ENCODE peak calls at places on chromosomes 4 and X, in eight cellular contexts. P, B, L, V, D, F, C and Z are unnamed samples.
A peak's percentile ranks its signal among the peaks of the same experiment; 100 is the strongest.

GRCh38 chrX:69365755-69366154 is 138.4 kb upstream of the NALF2 start:
- DNase-seq in F (no peak), C (no peak), V (no peak), P (no peak), D (no peak), B (no peak), L (no peak), Z (no peak)

GRCh38 chr4:87896020-87896621 is 63.4 kb downstream of the MEPE start:
- DNase-seq in L (peak; percentile 88), F (peak; percentile 85), P (no peak), V (no peak), D (no peak), B (peak; percentile 42), C (peak; percentile 88), Z (no peak)

GRCh38 chrX:155886409-155886808 is 5.3 kb downstream of the VAMP7 start:
- DNase-seq in B (no peak), P (no peak), C (no peak), D (no peak), F (no peak), L (no peak), V (no peak), Z (no peak)

GRCh38 chrX:71998836-71999509 is 88.3 kb downstream of the NHSL2 start:
- DNase-seq in F (no peak), B (peak; percentile 70), D (peak; percentile 11), L (peak; percentile 31), C (peak; percentile 39), P (no peak), V (peak; percentile 19), Z (peak; percentile 30)

GRCh38 chr4:1048781-1049590 is 37.6 kb downstream of the FGFRL1 start:
- DNase-seq in C (peak; percentile 68), L (no peak), P (peak; percentile 9), V (no peak), D (no peak), B (no peak), F (no peak), Z (no peak)

GRCh38 chr4:99642725-99643489 is 14.7 kb downstream of the C4orf54 start:
- DNase-seq in V (peak; percentile 79), C (no peak), B (peak; percentile 14), L (peak; percentile 6), F (no peak), P (peak; percentile 40), D (no peak), Z (no peak)

GRCh38 chr4:54187148-54187547 is 41.9 kb upstream of the PDGFRA start:
- DNase-seq in L (peak; percentile 51), V (peak; percentile 39), C (no peak), B (peak; percentile 7), D (no peak), F (no peak), P (no peak), Z (no peak)

GRCh38 chr4:119559044-119559647 is 69.5 kb downstream of the PDE5A start:
- DNase-seq in L (peak; percentile 78), C (peak; percentile 79), F (no peak), P (no peak), D (no peak), V (no peak), B (no peak), Z (peak; percentile 12)

GRCh38 chr4:76546282-76547166 is 111.5 kb downstream of the SHROOM3 start:
- DNase-seq in V (no peak), F (peak; percentile 77), D (no peak), B (no peak), L (peak; percentile 85), C (peak; percentile 90), P (peak; percentile 45), Z (no peak)

GRCh38 chr4:76216975-76217814 is 3.6 kb upstream of the SCARB2 start:
- DNase-seq in D (no peak), C (no peak), P (no peak), L (no peak), V (no peak), B (no peak), F (no peak), Z (no peak)

DNA sequence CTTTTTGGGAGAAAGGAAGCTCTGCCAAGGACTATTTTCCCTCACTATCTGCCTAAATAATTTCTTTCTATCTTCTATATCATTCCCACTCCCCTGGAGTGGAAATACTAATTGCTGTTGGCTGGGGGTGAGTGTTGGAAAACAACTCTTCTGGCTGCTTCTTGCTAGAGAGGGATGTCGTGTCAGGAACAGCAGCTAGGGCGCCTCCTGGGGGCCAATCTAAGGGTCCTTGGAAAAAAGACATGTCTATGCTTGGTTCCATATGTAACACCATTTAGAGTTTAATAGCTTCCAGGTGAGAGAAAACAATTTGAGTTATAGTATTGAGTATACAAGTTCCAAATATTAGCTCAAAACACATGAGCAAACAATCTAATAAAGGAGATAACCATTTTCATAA is 111.3 kb downstream of the MAGEE1 start:
- DNase-seq in P (no peak), L (no peak), D (no peak), F (no peak), C (no peak), V (no peak), B (no peak), Z (no peak)
- TF ChIP-seq CTCF in P (no peak), L (no peak), D (no peak), F (no peak), C (no peak), V (no peak), B (no peak), Z (no peak)

GRCh38 chr4:46937493-46937892 is 28.4 kb upstream of the COX7B2 start:
- DNase-seq in F (no peak), B (no peak), C (peak; percentile 38), D (no peak), P (no peak), L (peak; percentile 12), V (no peak), Z (peak; percentile 3)
- TF ChIP-seq CTCF in F (no peak), B (no peak), C (peak; percentile 35), D (peak; percentile 68), P (no peak), L (peak; percentile 26), V (peak; percentile 24), Z (no peak)

GRCh38 chrX:30863969-30864368 is 25.1 kb downstream of the TAB3 start:
- DNase-seq in P (no peak), B (no peak), V (peak; percentile 28), F (no peak), D (no peak), L (no peak), C (no peak), Z (no peak)

GRCh38 chrX:30870572-30870971 is 18.5 kb downstream of the TAB3 start:
- DNase-seq in F (no peak), C (no peak), L (no peak), P (no peak), V (peak; percentile 7), B (no peak), D (no peak), Z (no peak)

GRCh38 chrX:30864383-30864785 is 24.7 kb downstream of the TAB3 start:
- DNase-seq in C (no peak), L (peak; percentile 16), V (no peak), P (no peak), D (no peak), F (no peak), B (no peak), Z (no peak)

GRCh38 chrX:30865612-30866011 is 23.4 kb downstream of the TAB3 start:
- DNase-seq in C (no peak), D (no peak), F (no peak), V (no peak), B (no peak), L (no peak), P (no peak), Z (no peak)

GRCh38 chrX:30865020-30865419 is 24.0 kb downstream of the TAB3 start:
- DNase-seq in V (no peak), B (no peak), C (peak; percentile 22), F (no peak), L (peak; percentile 5), P (no peak), D (no peak), Z (peak; percentile 3)
- TF ChIP-seq CTCF in V (no peak), B (no peak), C (peak; percentile 11), F (peak; percentile 34), L (no peak), P (no peak), D (peak; percentile 27), Z (no peak)

GRCh38 chr4:5399790-5400421 is 308.5 kb downstream of the EVC2 start:
- DNase-seq in B (no peak), D (peak; percentile 52), F (peak; percentile 18), L (peak; percentile 53), P (peak; percentile 19), V (no peak), C (peak; percentile 53), Z (peak; percentile 41)
- TF ChIP-seq CTCF in B (peak; percentile 16), D (peak; percentile 75), F (peak; percentile 93), L (peak; percentile 87), P (peak; percentile 58), V (peak; percentile 67), C (peak; percentile 78), Z (peak; percentile 25)